ENCODE peak calls at places on chromosomes 11 and 22, in five cellular contexts. B is cardiac muscle cell, U is adipocyte, Z is ovary, W is HepG2. H is an unnamed sample. For H3K4me1 and H3K27me3, the result is how much of the 10 kb centered on the place peaks cover.

GRCh38 chr11:71311176-71311925 is 59.0 kb upstream of the SHANK2 start:
- DNase-seq in W (no peak), Z (peak), B (no peak), U (no peak), H (peak)

GRCh38 chr11:62122076-62122475 is 1.7 kb upstream of the INCENP start:
- DNase-seq in Z (no peak), B (no peak), W (peak), U (peak), H (no peak)

GRCh38 chr11:68328374-68329091 is 16.1 kb downstream of the LRP5 start:
- DNase-seq in B (peak), Z (peak), W (peak), U (no peak), H (peak)

GRCh38 chr11:1062075-1062820 is 12.4 kb upstream of the MUC2 start:
- DNase-seq in B (no peak), U (no peak), W (no peak), Z (no peak), H (no peak)

GRCh38 chr11:58525037-58525614 is 17.2 kb upstream of the OR5B21 start:
- DNase-seq in W (no peak), B (peak), U (no peak), Z (no peak), H (peak)

GRCh38 chr11:46554205-46555162 is 39.3 kb downstream of the AMBRA1 start:
- DNase-seq in W (peak), Z (no peak), B (peak), U (peak), H (peak)

GRCh38 chr11:31060880-31061279 is 308.7 kb downstream of the DCDC1 start:
- DNase-seq in W (peak), B (peak), U (peak), Z (no peak), H (no peak)

GRCh38 chr11:83051760-83052671 is 19.7 kb downstream of the RAB30 start:
- DNase-seq in W (no peak), B (peak), U (peak), Z (peak), H (no peak)

GRCh38 chr22:19535001-19535400 is 10.8 kb upstream of the CLDN5 start:
- DNase-seq in B (no peak), Z (no peak), U (no peak), W (no peak), H (no peak)

GRCh38 chr11:94749367-94749766 is 18.8 kb upstream of the AMOTL1 start:
- DNase-seq in B (no peak), U (no peak), Z (no peak), W (no peak), H (no peak)

GRCh38 chr11:95920460-95921105 is 3.3 kb downstream of the MTMR2 start:
- DNase-seq in Z (no peak), B (no peak), W (no peak), U (peak), H (no peak)

GRCh38 chr22:32920032-32920628 is 118.6 kb downstream of the TIMP3 start:
- DNase-seq in U (peak), Z (peak), B (peak), W (no peak), H (no peak)

GRCh38 chr11:125627236-125627910 is 2.4 kb downstream of the CHEK1 start:
- DNase-seq in Z (no peak), B (no peak), W (no peak), U (peak), H (no peak)

GRCh38 chr11:10730151-10730550 is 20.9 kb upstream of the CTR9 start:
- DNase-seq in Z (no peak), W (no peak), B (no peak), U (no peak), H (no peak)

GRCh38 chr11:75598264-75598663 is 36.2 kb downstream of the SERPINH1 start:
- DNase-seq in W (no peak), B (no peak), Z (no peak), U (peak), H (no peak)

GRCh38 chr11:111963786-111964385 is 26.7 kb downstream of the DIXDC1 start:
- DNase-seq in Z (no peak), B (no peak), U (no peak), W (no peak), H (no peak)

GRCh38 chr22:26669060-26669481 is 11.7 kb downstream of the MIAT start:
- DNase-seq in W (peak), Z (no peak), B (no peak), U (peak), H (peak)

GRCh38 chr11:70604630-70605520 is 206.5 kb downstream of the CTTN start:
- DNase-seq in U (no peak), W (no peak), Z (no peak), B (no peak), H (no peak)

GRCh38 chr22:43956805-43957463 is 1.7 kb downstream of the SAMM50 start:
- DNase-seq in U (no peak), B (peak), W (peak), Z (no peak), H (no peak)

GRCh38 chr11:109648804-109649203 is 226.8 kb downstream of the C11orf87 start:
- DNase-seq in U (no peak), B (no peak), Z (no peak), W (no peak), H (no peak)

GRCh38 chr22:48744283-48744641 is 1083.4 kb downstream of the BRD1 start:
- DNase-seq in U (no peak), Z (no peak), B (no peak), W (no peak), H (no peak)

GRCh38 chr11:96098511-96099241 is 174.8 kb upstream of the MTMR2 start:
- DNase-seq in B (peak), W (peak), Z (no peak), U (peak), H (peak)

GRCh38 chr11:32312865-32313403 is 122.4 kb downstream of the WT1 start:
- DNase-seq in Z (peak), U (peak), B (peak), W (peak), H (peak)

GRCh38 chr11:69285766-69286165 is 8.2 kb upstream of the MYEOV start:
- DNase-seq in B (no peak), U (no peak), W (no peak), Z (no peak), H (no peak)

GRCh38 chr11:71223081-71223405 is 29.3 kb downstream of the SHANK2 start:
- DNase-seq in B (no peak), W (no peak), Z (no peak), U (no peak), H (no peak)

GRCh38 chr11:126487711-126488110 is 132.2 kb downstream of the ST3GAL4 start:
- DNase-seq in B (no peak), U (no peak), Z (peak), W (no peak), H (no peak)

GRCh38 chr11:18365736-18366135 is 28.6 kb upstream of the LDHA start:
- DNase-seq in U (no peak), Z (no peak), B (peak), W (no peak), H (no peak)
- H3K4me1 ChIP-seq in U (under half), Z (under half), B (under half), W (under half), H (under half)

DNA sequence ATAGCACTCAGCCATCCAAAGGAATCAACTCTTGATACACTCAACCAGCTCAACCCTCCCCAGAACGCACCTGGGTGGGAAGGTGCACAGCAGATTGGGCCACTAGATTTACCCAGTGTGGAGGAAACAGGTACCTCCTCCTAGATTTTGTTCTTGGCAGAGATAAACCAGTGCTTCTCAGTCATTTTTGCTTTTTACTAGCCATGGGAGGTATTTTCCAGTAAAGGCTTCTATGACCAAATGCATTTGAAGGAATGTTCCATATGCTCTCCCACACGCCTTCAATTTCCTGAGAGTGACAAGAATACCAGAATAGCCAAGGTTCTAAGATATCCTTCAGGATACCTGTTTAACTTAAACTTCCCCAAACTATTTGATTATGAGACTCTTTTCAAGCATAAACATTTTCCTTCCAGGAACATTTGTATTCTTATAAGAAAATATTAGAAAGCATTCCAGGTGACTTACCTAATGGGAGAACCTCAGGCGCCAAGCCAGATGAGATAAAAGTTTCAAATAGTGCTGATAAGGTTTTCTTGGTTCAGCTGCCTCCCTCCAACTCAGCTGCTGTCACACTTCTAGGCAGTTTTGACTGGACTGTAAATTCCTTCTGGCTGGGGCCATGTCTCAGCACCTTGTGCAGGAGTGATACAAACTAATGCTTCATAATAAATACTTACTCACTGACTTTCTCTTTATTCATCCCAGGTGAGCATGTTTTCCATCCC is 130.9 kb downstream of the MED15 start:
- DNase-seq in B (no peak), Z (no peak), W (no peak), U (no peak), H (no peak)
- H3K27me3 ChIP-seq in B (under half), Z (under half), W (under half), U (half or more), H (under half)

DNA sequence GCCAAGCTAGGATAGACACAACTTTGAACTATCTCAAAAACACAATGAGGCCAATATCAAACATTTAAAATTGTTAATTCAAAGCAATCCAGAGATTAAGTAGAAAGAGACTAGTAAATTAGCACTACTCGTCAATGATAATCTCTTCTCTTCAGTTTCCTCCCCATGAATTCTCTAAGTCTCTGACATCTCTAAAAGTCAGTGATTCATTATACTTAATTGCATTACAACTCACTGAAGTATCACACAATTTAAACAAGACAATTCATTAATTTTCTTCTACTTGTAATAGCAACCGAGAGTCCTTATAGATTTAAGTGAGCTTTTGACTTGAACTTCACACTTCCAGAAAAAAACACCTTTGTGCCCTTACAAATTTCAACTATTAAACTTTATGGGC is 4.3 kb downstream of the DDX6 start:
- DNase-seq in Z (no peak), U (no peak), B (no peak), W (no peak), H (no peak)
- H3K4me3 ChIP-seq in Z (no peak), U (no peak), B (no peak), W (no peak), H (no peak)

DNA sequence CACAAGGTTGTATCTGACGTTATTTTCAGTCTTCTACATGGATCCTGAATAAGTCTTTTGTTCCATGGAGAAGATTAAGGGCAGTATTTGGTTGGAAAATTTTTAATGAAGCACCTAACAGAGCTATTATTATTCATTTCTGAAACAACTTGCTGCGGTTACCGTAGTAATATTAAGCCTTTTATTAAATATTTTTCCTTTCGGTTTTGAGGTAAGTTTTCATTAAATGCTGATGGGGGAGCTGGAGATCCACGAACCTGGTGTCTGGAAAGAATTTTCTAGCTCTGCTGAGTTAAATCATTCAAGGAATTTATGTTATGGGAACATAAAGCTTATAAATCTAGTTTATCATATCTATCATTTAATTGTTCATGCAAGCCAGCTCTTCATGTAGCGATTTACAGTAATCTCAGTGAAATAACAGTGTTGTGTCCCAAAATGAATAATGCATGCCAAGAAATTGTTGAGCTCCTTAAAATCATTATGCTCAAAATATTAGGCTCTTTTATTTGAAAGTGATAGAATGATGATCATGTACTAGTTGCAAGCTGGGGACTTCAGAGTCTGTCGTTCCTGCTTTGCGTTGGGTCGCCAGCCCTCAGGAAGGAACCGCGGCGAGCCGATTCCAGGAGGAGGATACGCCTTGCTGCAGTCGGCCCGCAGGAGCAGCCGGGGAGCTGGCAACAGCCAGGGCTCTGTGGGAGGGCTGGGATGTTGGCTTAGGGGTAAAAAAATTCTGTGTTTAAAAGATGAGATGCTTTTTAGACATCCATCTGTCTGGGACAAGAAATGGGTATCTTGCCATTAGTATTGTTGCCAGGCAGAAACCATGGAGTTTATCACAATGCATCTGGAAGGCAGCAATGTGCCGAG is 83.1 kb downstream of the TBC1D22A start:
- DNase-seq in Z (peak), B (peak), W (no peak), U (peak), H (no peak)
- H3K4me1 ChIP-seq in Z (under half), B (under half), W (under half), U (under half), H (under half)

H was measured in small intestine.